ENCODE peak calls at places on chromosomes 3 and 15, in ten cellular contexts. D, U, C, W, S, Z, H, P, X and G are unnamed samples.

GRCh38 chr3:66153471-66153870 is 67.3 kb upstream of the SLC25A26 start:
- DNase-seq in Z (no peak), C (no peak), W (no peak), X (no peak), S (no peak), U (no peak), P (no peak), D (no peak), H (no peak), G (no peak)

GRCh38 chr3:98746882-98747281 is 16.3 kb upstream of the ST3GAL6 start:
- DNase-seq in P (no peak), D (no peak), H (no peak), S (no peak), C (no peak), Z (no peak), W (no peak), X (no peak), U (no peak), G (no peak)

GRCh38 chr3:111541911-111542483 is at the start of gene CD96:
- DNase-seq in C (no peak), W (peak; percentile 43), P (no peak), D (no peak), H (no peak), S (no peak), U (peak; percentile 57), X (peak; percentile 46), Z (no peak), G (no peak)

GRCh38 chr3:107421170-107421792 is 44.0 kb downstream of the CCDC54 start:
- DNase-seq in W (no peak), D (no peak), S (no peak), X (no peak), Z (no peak), C (peak; percentile 36), H (no peak), P (peak; percentile 28), U (no peak), G (no peak)

GRCh38 chr15:87816811-87817210 is 439.7 kb downstream of the NTRK3 start:
- DNase-seq in D (no peak), Z (no peak), P (no peak), C (no peak), X (no peak), U (no peak), W (no peak), H (no peak), S (no peak), G (no peak)

GRCh38 chr15:92930061-92930460 is 29.9 kb downstream of the CHD2 start:
- DNase-seq in S (no peak), C (no peak), D (no peak), H (no peak), X (no peak), W (no peak), P (no peak), U (no peak), Z (no peak), G (no peak)

GRCh38 chr3:52281980-52282801 is 3.7 kb upstream of the WDR82 start:
- DNase-seq in D (no peak), U (peak; percentile 42), W (no peak), P (peak; percentile 37), S (no peak), C (no peak), H (no peak), Z (no peak), X (no peak), G (no peak)

GRCh38 chr3:42635111-42635510 is 18.4 kb upstream of the ZBTB47 start:
- DNase-seq in W (no peak), P (no peak), U (no peak), X (no peak), Z (no peak), C (no peak), H (no peak), D (no peak), S (no peak), G (no peak)

GRCh38 chr15:94607176-94607654 is 375.9 kb downstream of the MCTP2 start:
- DNase-seq in P (no peak), H (peak; percentile 63), Z (peak; percentile 58), D (no peak), C (no peak), X (no peak), W (no peak), U (no peak), S (no peak), G (no peak)

GRCh38 chr3:4821331-4821730 is 157.9 kb upstream of the BHLHE40 start:
- DNase-seq in D (no peak), X (no peak), U (no peak), S (no peak), P (no peak), W (no peak), H (no peak), C (no peak), Z (no peak), G (no peak)

GRCh38 chr3:112315791-112316190 is 17.2 kb upstream of the CD200 start:
- DNase-seq in D (no peak), C (no peak), S (no peak), X (no peak), P (no peak), Z (no peak), H (no peak), U (no peak), W (no peak), G (no peak)

GRCh38 chr15:39597336-39597735 is 16.5 kb downstream of the THBS1 start:
- DNase-seq in Z (no peak), U (no peak), W (no peak), D (no peak), X (no peak), H (no peak), P (no peak), C (no peak), S (no peak), G (no peak)

GRCh38 chr15:77029166-77030041 is 34.5 kb downstream of the PSTPIP1 start:
- DNase-seq in Z (peak; percentile 21), P (no peak), D (peak; percentile 54), X (no peak), H (peak; percentile 55), C (no peak), U (peak; percentile 0), W (no peak), S (peak; percentile 8), G (peak; percentile 21)